ENCODE peak calls at places on chromosome 3, in five cellular contexts. H, F, W, T and J are unnamed samples.

GRCh38 chr3:114093001-114093350 is 36.4 kb downstream of the QTRT2 start:
- DNase-seq in T (no peak), F (no peak), H (no peak), W (no peak), J (no peak)

GRCh38 chr3:119382134-119382533 is 81.3 kb downstream of the TMEM39A start:
- DNase-seq in W (no peak), F (no peak), H (no peak), T (no peak), J (no peak)

GRCh38 chr3:70856414-70857162 is 544.1 kb upstream of the MDFIC2 start:
- DNase-seq in T (peak), W (no peak), H (no peak), F (no peak), J (no peak)

GRCh38 chr3:97821413-97821809 is 400 bp upstream of the CRYBG3 start:
- DNase-seq in F (peak), T (peak), H (no peak), W (peak), J (peak)

GRCh38 chr3:66553714-66554113 is 52.9 kb upstream of the LRIG1 start:
- DNase-seq in H (no peak), W (no peak), F (no peak), T (no peak), J (no peak)

GRCh38 chr3:18900994-18901393 is 247.3 kb upstream of the KCNH8 start:
- DNase-seq in F (no peak), T (no peak), H (no peak), W (no peak), J (no peak)

GRCh38 chr3:149964296-149964695 is 6.4 kb downstream of the PFN2 start:
- DNase-seq in T (no peak), H (no peak), W (no peak), F (no peak), J (no peak)

GRCh38 chr3:43180027-43180426 is 74.1 kb upstream of the POMGNT2 start:
- DNase-seq in T (no peak), H (no peak), F (peak), W (peak), J (no peak)

GRCh38 chr3:126478581-126479310 is 3.1 kb upstream of the ZXDC start:
- DNase-seq in H (no peak), T (no peak), W (no peak), F (no peak), J (no peak)

GRCh38 chr3:175476489-175476888 is 617.4 kb downstream of the NAALADL2 start:
- DNase-seq in T (no peak), F (no peak), W (no peak), H (no peak), J (no peak)

GRCh38 chr3:36615861-36616260 is 148.5 kb downstream of the DCLK3 start:
- DNase-seq in F (no peak), W (no peak), H (no peak), T (no peak), J (no peak)

GRCh38 chr3:174202146-174202545 is 657.0 kb upstream of the NAALADL2 start:
- DNase-seq in H (no peak), F (peak), W (no peak), T (no peak), J (no peak)

GRCh38 chr3:55190296-55190695 is 262.4 kb upstream of the LRTM1 start:
- DNase-seq in H (no peak), T (no peak), F (no peak), W (no peak), J (no peak)

GRCh38 chr3:139745831-139746230 is 68.1 kb upstream of the NMNAT3 start:
- DNase-seq in F (no peak), T (no peak), W (no peak), H (no peak), J (no peak)

GRCh38 chr3:44326515-44326914 is 12.1 kb upstream of the TCAIM start:
- DNase-seq in T (no peak), H (no peak), W (no peak), F (no peak), J (no peak)

DNA sequence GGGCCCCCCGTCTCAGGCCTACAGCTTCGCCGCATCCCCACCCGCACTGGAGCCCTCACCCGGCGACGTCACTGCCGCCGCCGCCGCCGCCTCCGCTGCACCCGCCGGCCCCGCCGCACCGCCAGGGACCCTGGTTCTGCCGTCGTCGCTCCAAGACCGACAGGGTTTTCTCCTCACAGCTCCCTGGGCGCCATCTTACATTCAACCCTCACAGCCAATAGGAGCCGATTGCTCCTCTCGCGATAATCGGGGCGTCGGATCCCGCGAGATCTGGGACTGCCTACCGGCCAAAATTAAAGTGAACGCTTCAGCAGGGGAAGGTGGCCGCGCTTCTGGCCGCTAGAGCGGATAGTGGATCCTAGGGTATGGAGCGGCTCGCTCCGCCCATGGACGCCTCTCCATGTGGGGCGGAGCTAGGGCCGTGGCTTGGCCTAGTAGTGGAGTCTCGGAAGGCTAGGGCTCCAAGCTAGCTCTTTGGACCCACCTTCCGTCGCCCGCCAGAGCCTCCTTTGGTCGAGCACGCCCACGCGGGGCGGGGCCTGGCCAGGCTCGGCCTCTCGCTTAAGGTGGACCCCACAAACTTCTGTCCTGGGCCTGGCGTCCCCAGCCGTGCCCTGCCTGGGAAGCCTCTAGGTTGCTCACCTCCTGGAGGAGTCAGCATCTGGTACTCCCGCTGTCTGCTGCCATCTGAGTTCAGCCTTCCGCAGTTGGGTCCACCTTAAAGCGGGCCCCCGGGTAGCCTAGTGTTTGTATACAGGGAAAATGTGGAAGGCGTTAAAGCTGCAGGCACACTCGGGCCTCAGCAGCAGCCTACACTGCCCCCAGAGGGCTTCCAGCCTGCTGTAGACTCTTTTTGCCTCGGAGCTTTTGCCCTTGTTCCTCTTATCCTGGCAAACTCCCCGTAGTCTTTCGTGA is at the start of gene QRICH1:
- DNase-seq in T (peak), F (peak), H (peak), W (peak), J (peak)
- TF ChIP-seq POLR2A in T (peak), F (no peak), H (no peak), W (peak), J (peak)

DNA sequence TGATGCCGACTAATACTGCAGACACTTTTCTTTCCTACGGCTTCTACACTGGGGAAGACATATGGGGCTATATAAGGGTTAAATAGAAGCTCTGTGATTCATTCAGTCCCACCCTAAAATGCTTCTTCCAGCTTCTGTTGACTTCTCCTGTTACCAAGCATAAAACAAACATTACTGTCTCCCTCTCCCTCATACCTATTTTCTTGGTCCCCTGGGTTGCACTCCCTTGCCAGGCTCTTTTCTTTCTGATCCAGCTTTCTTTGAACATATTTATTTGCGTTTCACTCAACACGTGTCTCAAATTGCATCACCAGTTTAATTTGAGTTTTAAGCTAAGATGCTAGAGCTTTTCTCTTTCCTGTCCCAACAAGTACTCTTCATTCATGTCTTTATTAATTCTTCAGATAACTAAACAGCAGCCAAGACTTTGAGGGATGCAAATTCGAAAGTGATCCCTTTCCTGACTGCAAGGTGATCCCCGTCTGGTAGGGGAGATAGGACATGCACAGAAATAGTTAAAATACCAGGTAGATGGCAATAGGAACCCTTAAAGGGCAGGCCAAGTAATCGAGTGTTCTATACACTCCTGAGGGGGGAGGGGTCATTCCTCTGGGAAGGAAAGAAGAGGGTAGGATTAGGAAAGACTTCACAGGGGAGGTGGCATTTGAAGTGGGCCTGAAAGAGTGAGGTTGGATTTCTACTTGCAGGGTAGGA is 198.6 kb upstream of the BCL6 start:
- DNase-seq in H (no peak), W (no peak), T (peak), F (no peak), J (no peak)
- H3K27ac ChIP-seq in H (peak), W (no peak), T (peak), F (no peak), J (no peak)

DNA sequence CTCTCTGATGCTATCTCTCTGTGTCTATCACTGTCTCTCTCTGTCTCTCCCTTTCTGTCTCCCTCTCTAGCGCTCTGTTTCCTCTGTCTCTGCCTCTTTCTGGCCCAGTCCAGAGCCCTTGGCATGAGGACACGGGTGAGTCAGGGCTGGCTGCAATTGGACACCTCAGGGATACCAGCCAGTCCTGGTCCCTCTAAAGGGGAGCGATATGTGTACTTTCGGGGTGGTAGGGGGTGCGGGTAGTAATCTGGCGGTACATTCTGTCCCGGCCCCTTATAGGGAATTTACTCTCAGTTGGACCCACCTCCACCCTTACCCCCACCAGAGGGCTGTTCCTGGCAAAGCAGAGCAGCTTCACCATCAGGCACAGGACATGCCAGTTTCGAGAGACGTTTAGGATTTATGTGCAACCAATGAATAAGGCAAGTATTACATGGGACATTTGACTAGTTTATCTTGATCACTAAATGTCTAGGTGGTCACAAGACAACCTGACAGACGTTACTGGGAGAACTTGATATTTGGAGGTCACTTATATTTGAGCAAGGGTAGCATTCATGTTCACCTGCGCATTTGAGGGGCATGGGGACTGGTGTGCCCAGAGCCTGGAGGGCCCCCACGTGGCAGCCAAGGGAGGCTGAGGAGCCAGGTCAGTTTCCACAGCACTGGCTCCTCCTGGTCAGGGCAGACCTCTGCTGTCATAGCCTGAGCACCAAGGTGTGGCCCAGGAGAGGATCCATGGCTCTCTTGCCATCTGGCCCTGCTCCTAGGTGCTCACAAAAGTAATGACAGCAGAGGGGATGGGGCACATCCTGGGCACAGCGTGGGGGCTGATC is 256.1 kb downstream of the PLCL2 start:
- DNase-seq in W (no peak), F (peak), H (no peak), T (no peak), J (no peak)
- TF ChIP-seq CTCF in W (no peak), F (peak), H (no peak), T (no peak), J (no peak)

GRCh38 chr3:50354186-50354764 is 3.6 kb downstream of the CYB561D2 start:
- DNase-seq in F (no peak), H (no peak), W (no peak), T (no peak), J (no peak)

GRCh38 chr3:50358355-50358926 is 880 bp downstream of the TMEM115 start:
- DNase-seq in W (no peak), F (no peak), T (no peak), H (no peak), J (no peak)

GRCh38 chr3:50354850-50355249 is 4.2 kb downstream of the CYB561D2 start:
- DNase-seq in W (no peak), F (no peak), T (no peak), H (no peak), J (no peak)

GRCh38 chr3:50356553-50356952 is 2.8 kb downstream of the TMEM115 start:
- DNase-seq in W (peak), T (no peak), H (no peak), F (no peak), J (no peak)

DNA sequence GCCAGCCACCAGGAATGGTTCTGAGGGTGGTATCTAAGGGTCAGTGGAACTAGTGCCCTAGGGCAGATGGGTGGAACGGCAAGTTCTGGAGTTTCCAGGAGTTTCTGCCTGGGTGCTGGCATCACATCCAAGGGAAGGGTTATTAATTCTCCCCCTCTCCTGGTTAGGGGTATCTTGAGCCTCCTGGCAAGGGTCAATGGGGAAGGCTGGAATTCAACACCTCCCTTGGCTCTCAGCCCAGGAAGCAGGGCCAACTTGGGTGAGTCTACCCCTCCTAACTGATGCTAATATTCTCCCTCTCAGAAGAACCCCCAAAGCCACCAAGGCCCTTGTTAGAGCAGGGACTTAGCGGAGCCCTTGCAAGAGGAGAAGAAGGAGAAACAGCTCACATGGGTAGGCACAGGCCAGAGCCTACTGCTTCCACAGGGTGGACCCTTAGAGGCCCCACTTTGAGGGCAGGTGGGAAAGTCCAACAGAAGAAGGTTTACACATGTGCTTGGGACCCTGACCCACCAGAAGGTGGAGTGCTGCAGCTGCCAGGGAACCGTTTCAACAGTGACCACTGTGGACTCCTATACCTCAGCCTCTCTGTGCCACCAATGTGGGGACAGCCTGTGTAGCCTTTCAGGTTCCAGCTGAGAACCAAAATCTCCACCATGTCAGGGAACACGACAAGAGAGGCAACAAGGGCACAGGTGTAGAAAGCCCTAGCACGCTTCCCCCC is 3.3 kb downstream of the TMEM115 start:
- DNase-seq in H (no peak), T (no peak), W (no peak), F (no peak), J (no peak)
- TF ChIP-seq POLR2A in H (no peak), T (no peak), W (no peak), F (no peak), J (no peak)

DNA sequence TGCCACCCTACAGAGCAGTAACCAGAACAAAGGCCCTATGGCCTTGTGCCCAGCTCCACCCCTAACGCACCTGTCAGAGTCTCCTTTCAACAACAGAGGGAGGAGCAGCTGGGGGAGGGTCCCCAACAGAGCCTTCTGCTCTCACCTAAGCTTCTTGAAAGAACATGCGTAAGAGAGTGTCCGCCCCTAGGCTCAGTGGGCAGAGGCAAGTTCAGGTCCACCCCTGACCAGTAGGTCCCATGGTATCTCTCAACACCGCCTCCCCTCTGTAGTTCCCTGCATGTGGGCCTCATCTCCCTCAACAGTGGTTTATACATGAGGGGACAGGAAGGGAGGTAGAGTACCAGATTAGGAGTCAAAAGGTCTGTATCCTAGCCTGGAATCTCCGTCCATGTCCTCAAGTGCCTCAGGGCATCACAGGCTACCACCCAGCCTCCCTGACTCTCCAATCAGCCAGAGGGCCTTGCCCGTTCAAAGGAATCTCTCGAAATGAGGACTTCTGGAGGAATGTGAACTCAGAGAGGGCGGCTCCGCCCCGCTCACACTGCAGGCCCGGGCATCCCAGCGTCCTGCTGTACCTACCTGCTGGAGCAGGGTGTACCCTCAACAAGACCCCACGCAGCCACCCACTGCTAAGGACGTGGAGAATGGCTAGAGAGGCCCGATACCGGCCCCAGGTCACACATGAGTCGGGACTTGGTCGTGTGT is 680 bp downstream of the POC1A start:
- DNase-seq in T (peak), H (no peak), F (no peak), W (peak), J (no peak)
- H3K27ac ChIP-seq in T (peak), H (peak), F (peak), W (peak), J (peak)

DNA sequence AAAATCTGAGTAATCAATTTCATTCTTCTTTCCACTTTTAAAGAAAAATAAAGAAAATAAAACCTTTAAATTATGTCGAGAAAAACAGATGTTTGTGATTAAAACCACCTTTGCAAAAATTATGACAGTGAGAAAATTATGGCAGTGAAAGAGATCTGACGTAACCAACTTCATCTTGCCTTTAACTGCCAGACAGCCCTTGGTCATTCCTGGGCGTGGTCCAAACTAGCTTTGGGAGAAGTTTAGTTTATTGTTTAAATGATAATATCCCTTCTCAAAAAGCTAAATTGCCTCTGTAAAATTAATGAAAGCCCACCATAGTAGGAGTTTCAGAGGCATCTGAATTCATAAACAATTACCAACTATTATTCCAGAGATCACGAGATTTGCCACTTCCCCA is 664.3 kb upstream of the CBLB start:
- DNase-seq in T (no peak), W (no peak), H (no peak), F (no peak), J (no peak)
- TF ChIP-seq CTCF in T (no peak), W (no peak), H (no peak), F (no peak), J (no peak)